ENCODE peak calls at places on chromosome 21, in six cellular contexts. K, O, M, V, F and L are unnamed samples.

GRCh38 chr21:39599191-39599966 is 13.4 kb upstream of the B3GALT5 start:
- DNase-seq in K (no peak), O (no peak), M (no peak), V (no peak), F (no peak), L (no peak)

GRCh38 chr21:39538453-39539042 is 74.2 kb upstream of the B3GALT5 start:
- DNase-seq in K (no peak), O (no peak), M (no peak), V (no peak), F (no peak), L (no peak)

GRCh38 chr21:45141507-45141906 is 67.1 kb downstream of the ADARB1 start:
- DNase-seq in K (no peak), O (no peak), M (no peak), V (no peak), F (no peak), L (no peak)

GRCh38 chr21:14273736-14274538 is 58.0 kb downstream of the RBM11 start:
- DNase-seq in K (peak), O (no peak), M (no peak), V (peak), F (peak), L (peak)

GRCh38 chr21:44057960-44058651 is 46.0 kb downstream of the TRAPPC10 start:
- DNase-seq in K (no peak), O (no peak), M (no peak), V (no peak), F (no peak), L (no peak)

GRCh38 chr21:29943885-29944284 is 4.1 kb upstream of the GRIK1 start:
- DNase-seq in K (peak), O (no peak), M (no peak), V (no peak), F (no peak), L (no peak)

GRCh38 chr21:31874817-31875216 is 2.0 kb downstream of the HUNK start:
- DNase-seq in K (peak), O (no peak), M (no peak), V (no peak), F (no peak), L (peak)

GRCh38 chr21:45977396-45977795 is 4.2 kb upstream of the COL6A1 start:
- DNase-seq in K (peak), O (no peak), M (no peak), V (no peak), F (no peak), L (no peak)

GRCh38 chr21:42672699-42673458 is 19.5 kb downstream of the PDE9A start:
- DNase-seq in K (no peak), O (no peak), M (no peak), V (no peak), F (no peak), L (no peak)

GRCh38 chr21:38486221-38486620 is 12.1 kb downstream of the ERG start:
- DNase-seq in K (no peak), O (peak), M (no peak), V (no peak), F (no peak), L (peak)

GRCh38 chr21:44353200-44353970 is at the start of gene TRPM2:
- DNase-seq in K (no peak), O (no peak), M (peak), V (no peak), F (no peak), L (no peak)

GRCh38 chr21:42570362-42570761 is 56.7 kb downstream of the SLC37A1 start:
- DNase-seq in K (no peak), O (no peak), M (no peak), V (no peak), F (no peak), L (no peak)

GRCh38 chr21:25572895-25573310 is 34.4 kb downstream of the MRPL39 start:
- DNase-seq in K (no peak), O (no peak), M (no peak), V (no peak), F (no peak), L (no peak)

GRCh38 chr21:45104560-45104959 is 30.2 kb downstream of the ADARB1 start:
- DNase-seq in K (no peak), O (no peak), M (no peak), V (no peak), F (no peak), L (no peak)

GRCh38 chr21:33799378-33800090 is 116.1 kb downstream of the ATP5PO start:
- DNase-seq in K (no peak), O (no peak), M (no peak), V (no peak), F (no peak), L (peak)

GRCh38 chr21:35677298-35677841 is 383.0 kb downstream of the SETD4 start:
- DNase-seq in K (no peak), O (no peak), M (no peak), V (no peak), F (no peak), L (no peak)

GRCh38 chr21:36035381-36035791 is 24.9 kb downstream of the SETD4 start:
- DNase-seq in K (peak), O (no peak), M (no peak), V (no peak), F (no peak), L (no peak)

GRCh38 chr21:45022348-45022675 is 52.1 kb upstream of the ADARB1 start:
- DNase-seq in K (no peak), O (no peak), M (no peak), V (no peak), F (no peak), L (no peak)